ENCODE peak calls at places on chromosome 15, in seven cellular contexts. G is upper lobe of left lung, F is body of pancreas, N is A549, D is SK-N-SH, M is IMR-90, Q is thyroid gland. Y is an unnamed sample.

GRCh38 chr15:52213206-52213605 is 22.0 kb upstream of the GNB5 start:
- DNase-seq in Q (no peak), G (no peak), D (no peak), F (no peak), N (no peak), M (no peak), Y (no peak)

GRCh38 chr15:69957175-69957574 is 140.5 kb downstream of the TLE3 start:
- DNase-seq in D (no peak), G (no peak), M (no peak), N (peak; percentile 19), Q (no peak), F (no peak), Y (no peak)

GRCh38 chr15:58065445-58066041 is at the start of gene ALDH1A2:
- DNase-seq in F (peak; percentile 28), G (peak; percentile 21), D (peak; percentile 64), M (no peak), Q (peak; percentile 7), N (no peak), Y (no peak)

GRCh38 chr15:72180771-72181324 is 16.7 kb downstream of the GRAMD2A start:
- DNase-seq in D (no peak), Q (no peak), F (no peak), G (peak; percentile 12), M (no peak), N (no peak), Y (no peak)

GRCh38 chr15:61396235-61396927 is 167.3 kb upstream of the RORA start:
- DNase-seq in M (no peak), F (no peak), D (no peak), G (no peak), Q (no peak), N (no peak), Y (no peak)

GRCh38 chr15:70245932-70246622 is 148.4 kb upstream of the TLE3 start:
- DNase-seq in F (peak; percentile 24), D (no peak), G (peak; percentile 73), Q (no peak), M (peak; percentile 11), N (no peak), Y (peak; percentile 35)

GRCh38 chr15:69782809-69783208 is 314.9 kb downstream of the TLE3 start:
- DNase-seq in M (no peak), Q (no peak), F (peak; percentile 67), G (no peak), N (no peak), D (no peak), Y (no peak)

GRCh38 chr15:84842781-84843180 is 25.6 kb downstream of the ALPK3 start:
- DNase-seq in G (no peak), Q (peak; percentile 30), D (no peak), F (no peak), N (no peak), M (no peak), Y (no peak)

GRCh38 chr15:74780983-74781672 is 752 bp upstream of the CSK start:
- DNase-seq in G (peak; percentile 78), M (peak; percentile 28), D (no peak), F (no peak), Q (no peak), N (no peak), Y (no peak)

GRCh38 chr15:74782596-74783071 is 754 bp downstream of the CSK start:
- DNase-seq in Q (no peak), M (no peak), G (peak; percentile 24), F (peak; percentile 18), D (no peak), N (no peak), Y (no peak)

GRCh38 chr15:74783072-74783807 is 1.4 kb downstream of the CSK start:
- DNase-seq in M (peak; percentile 36), F (peak; percentile 27), Q (no peak), D (peak; percentile 59), N (no peak), G (peak; percentile 57), Y (no peak)

GRCh38 chr15:74780523-74780982 is 1.3 kb upstream of the CSK start:
- DNase-seq in N (no peak), F (no peak), D (no peak), M (no peak), Q (no peak), G (no peak), Y (no peak)

DNA sequence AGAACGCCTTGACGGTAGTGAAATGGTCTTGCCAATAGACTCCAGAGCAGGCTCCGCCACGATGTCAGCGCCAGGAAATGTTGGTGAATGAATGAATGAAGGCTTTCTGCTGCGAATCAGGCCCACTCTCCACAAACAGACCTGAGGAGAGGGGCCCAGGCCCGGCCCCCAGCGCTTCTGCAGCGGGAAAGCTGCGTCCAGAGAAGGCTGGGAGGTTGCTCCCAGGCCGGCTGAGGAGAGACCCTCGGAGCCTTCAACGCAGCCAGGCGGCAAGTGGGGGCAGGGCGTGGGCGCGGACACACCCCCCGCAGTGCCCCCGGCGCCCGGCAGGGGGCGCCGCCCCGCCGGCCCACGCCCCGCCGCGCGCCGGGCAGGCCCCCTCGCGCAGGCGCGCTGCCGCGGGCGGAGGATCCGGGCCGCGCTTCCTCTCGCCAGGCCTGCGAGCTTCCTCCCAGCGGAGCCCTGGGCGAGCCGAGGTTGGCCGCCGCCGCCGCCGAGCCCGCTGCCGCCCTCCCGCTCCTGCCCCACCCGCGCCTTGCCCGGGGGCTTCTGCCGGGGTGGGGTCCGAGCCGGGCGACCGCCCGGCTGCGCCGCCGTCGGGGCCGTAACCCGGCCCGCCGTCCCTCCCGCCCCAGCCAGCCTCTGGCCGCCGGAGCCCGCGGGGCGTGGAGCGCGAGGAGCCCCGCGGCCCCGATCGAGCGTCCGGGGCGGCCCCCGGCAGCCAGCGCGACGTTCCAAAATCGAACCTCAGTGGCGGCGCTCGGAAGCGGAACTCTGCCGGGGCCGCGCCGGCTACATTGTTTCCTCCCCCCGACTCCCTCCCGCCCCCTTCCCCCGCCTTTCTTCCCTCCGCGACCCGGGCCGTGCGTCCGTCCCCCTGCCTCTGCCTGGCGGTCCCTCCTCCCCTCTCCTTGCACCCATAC is at the start of gene CSK:
- DNase-seq in Q (peak; percentile 67), M (peak; percentile 51), D (peak; percentile 99), N (peak; percentile 67), F (peak; percentile 79), G (peak; percentile 73), Y (peak; percentile 82)
- H3K27ac ChIP-seq in Q (peak within 1 kb of the TSS; percentile 80), M (peak within 1 kb of the TSS; percentile 57), D (peak within 1 kb of the TSS; percentile 76), N (peak within 1 kb of the TSS; percentile 97), F (peak within 1 kb of the TSS; percentile 64), G (peak within 1 kb of the TSS; percentile 98), Y (no peak within 1 kb of the TSS)

GRCh38 chr15:27961801-27962200 is 137.3 kb downstream of the OCA2 start:
- DNase-seq in Q (no peak), D (no peak), M (no peak), N (no peak), F (no peak), G (no peak), Y (no peak)

GRCh38 chr15:27970661-27971392 is 128.3 kb downstream of the OCA2 start:
- DNase-seq in Q (no peak), D (no peak), M (no peak), N (no peak), G (no peak), F (no peak), Y (no peak)

GRCh38 chr15:27967541-27967940 is 131.6 kb downstream of the OCA2 start:
- DNase-seq in M (no peak), G (no peak), Q (no peak), D (no peak), N (no peak), F (no peak), Y (no peak)
- H3K4me1 ChIP-seq in M (no peaks in the 10 kb centered on the region), G (no peaks in the 10 kb centered on the region), Q (no peaks in the 10 kb centered on the region), D (no peaks in the 10 kb centered on the region), N (no peaks in the 10 kb centered on the region), F (no peaks in the 10 kb centered on the region), Y (no peaks in the 10 kb centered on the region)

GRCh38 chr15:83248944-83249343 is 35.5 kb downstream of the BNC1 start:
- DNase-seq in M (no peak), F (no peak), D (no peak), G (no peak), N (no peak), Q (no peak), Y (no peak)
- H3K4me3 ChIP-seq in M (no peak overlapping the region), F (no peak overlapping the region), D (no peak overlapping the region), G (no peak overlapping the region), N (no peak overlapping the region), Q (no peak overlapping the region), Y (no peak overlapping the region)

DNA sequence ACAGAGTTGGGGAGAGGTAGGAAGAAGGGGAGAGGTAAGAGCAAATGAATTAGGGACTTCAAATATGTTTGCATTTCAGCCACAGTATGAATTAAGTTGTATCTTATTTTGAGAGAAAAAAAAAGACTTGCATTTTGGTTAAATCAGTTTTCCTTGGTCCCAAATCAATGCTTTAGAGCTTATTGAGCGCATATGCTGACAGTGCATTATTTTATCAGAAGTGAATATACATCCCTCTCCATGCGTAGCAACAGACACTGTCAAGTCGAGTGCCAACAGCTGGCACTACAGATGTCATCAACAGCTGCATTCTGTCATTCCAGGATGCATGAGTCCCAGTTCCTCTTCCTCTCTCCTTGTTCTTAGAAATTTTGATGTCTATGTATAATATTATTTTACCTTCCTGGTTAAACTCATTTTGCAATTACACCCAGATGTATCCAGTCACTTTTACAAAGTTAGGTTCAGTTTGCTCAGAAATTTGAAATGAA is 156.1 kb upstream of the FOXB1 start:
- DNase-seq in G (no peak), Q (no peak), M (no peak), N (no peak), F (no peak), D (no peak), Y (peak; percentile 63)
- H3K27ac ChIP-seq in G (no peak overlapping the region), Q (no peak overlapping the region), M (no peak overlapping the region), N (no peak overlapping the region), F (no peak overlapping the region), D (no peak overlapping the region), Y (peak overlapping the region; percentile 73)

DNA sequence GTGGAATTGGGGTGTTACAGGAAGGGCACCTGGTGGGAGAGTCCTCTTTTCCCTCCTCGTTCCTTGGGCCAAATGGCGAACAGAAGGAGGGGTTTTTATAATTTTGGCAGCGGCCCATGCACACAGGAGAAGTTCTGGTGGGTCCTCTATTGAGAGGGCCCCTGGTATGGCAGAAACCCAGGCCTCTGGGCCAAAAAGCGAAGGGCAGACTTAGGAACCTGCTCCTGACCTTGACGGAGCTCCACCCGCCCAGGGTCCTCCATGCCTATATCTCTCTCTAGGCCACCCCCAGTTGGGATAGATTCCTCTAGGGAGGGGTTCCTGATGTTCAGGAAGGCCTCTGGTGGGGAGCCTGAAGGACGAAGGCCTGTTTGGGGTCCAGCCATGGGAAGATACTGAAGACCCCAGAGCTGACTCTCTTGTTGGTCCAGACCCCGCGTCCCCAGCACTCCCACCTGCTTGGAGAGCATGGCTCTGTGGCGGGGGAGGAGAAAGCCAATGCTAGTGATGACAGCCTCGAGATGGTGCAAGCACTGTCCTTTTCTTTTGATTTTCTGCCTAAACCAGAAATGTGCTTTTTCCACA is 104.2 kb downstream of the CORO2B start:
- DNase-seq in M (no peak), G (no peak), Q (no peak), D (no peak), N (no peak), F (no peak), Y (no peak)
- H3K4me1 ChIP-seq in M (no peaks in the 10 kb centered on the region), G (no peaks in the 10 kb centered on the region), Q (no peaks in the 10 kb centered on the region), D (peaks cover 4% of the 10 kb centered on the region), N (no peaks in the 10 kb centered on the region), F (no peaks in the 10 kb centered on the region), Y (peaks cover 3% of the 10 kb centered on the region)

DNA sequence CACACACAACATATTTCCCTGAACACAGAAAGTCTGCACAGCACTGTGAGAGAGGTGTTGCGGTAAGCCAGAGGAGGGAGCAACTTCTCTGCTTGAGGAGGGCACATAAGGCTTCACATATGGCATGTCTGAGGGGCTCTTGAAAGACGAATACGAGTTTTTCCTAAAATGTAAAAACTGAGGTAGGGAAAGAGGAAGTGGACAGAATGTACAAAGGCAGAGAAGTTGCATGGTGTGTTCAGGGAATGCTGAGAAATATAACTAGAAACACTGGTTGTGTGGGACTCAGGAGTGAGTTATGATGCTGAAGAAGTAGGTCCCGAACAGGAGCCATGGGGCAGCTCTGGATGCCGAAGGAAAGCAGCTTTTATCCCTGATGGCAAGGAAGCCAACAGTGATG is 22.8 kb upstream of the ATP8B4 start:
- DNase-seq in G (no peak), M (no peak), Q (no peak), N (no peak), D (no peak), F (no peak), Y (no peak)
- H3K4me3 ChIP-seq in G (no peak overlapping the region), M (no peak overlapping the region), Q (no peak overlapping the region), N (no peak overlapping the region), D (no peak overlapping the region), F (no peak overlapping the region), Y (no peak overlapping the region)